ENCODE peak calls at places on chromosome 16, in four cellular contexts. One of them, this sample, is unnamed.

GRCh38 chr16:89711601-89712475 is 8.9 kb downstream of the VPS9D1 start:
- DNase-seq in SJSA1: no peak
- DNase-seq in stomach: peak; percentile 63
- DNase-seq in GM23248: peak; percentile 84
- DNase-seq in this sample: no peak

GRCh38 chr16:56481468-56482112 is 30.2 kb downstream of the OGFOD1 start:
- DNase-seq in SJSA1: no peak
- DNase-seq in stomach: no peak
- DNase-seq in GM23248: peak; percentile 23
- DNase-seq in this sample: no peak

GRCh38 chr16:87062569-87063442 is 254.4 kb downstream of the C16orf95 start:
- DNase-seq in SJSA1: peak; percentile 79
- DNase-seq in stomach: peak; percentile 73
- DNase-seq in GM23248: peak; percentile 82
- DNase-seq in this sample: no peak

GRCh38 chr16:85342348-85342747 is 230.1 kb upstream of the CIBAR2 start:
- DNase-seq in SJSA1: no peak
- DNase-seq in stomach: no peak
- DNase-seq in GM23248: no peak
- DNase-seq in this sample: no peak

GRCh38 chr16:13307861-13308260 is 406.5 kb downstream of the SHISA9 start:
- DNase-seq in SJSA1: no peak
- DNase-seq in stomach: no peak
- DNase-seq in GM23248: no peak
- DNase-seq in this sample: no peak

GRCh38 chr16:539901-540530 is 12.5 kb downstream of the CAPN15 start:
- DNase-seq in SJSA1: peak; percentile 91
- DNase-seq in stomach: no peak
- DNase-seq in GM23248: peak; percentile 31
- DNase-seq in this sample: peak; percentile 41

GRCh38 chr16:52113812-52114211 is 433.1 kb downstream of the TOX3 start:
- DNase-seq in SJSA1: no peak
- DNase-seq in stomach: no peak
- DNase-seq in GM23248: no peak
- DNase-seq in this sample: no peak

GRCh38 chr16:86337581-86338402 is 172.5 kb upstream of the FOXF1 start:
- DNase-seq in SJSA1: no peak
- DNase-seq in stomach: no peak
- DNase-seq in GM23248: peak; percentile 19
- DNase-seq in this sample: no peak

GRCh38 chr16:60073376-60073775 is 1339.3 kb upstream of the GOT2 start:
- DNase-seq in SJSA1: no peak
- DNase-seq in stomach: no peak
- DNase-seq in GM23248: no peak
- DNase-seq in this sample: no peak

GRCh38 chr16:86671486-86672214 is 93.3 kb downstream of the FOXL1 start:
- DNase-seq in SJSA1: peak; percentile 52
- DNase-seq in stomach: no peak
- DNase-seq in GM23248: no peak
- DNase-seq in this sample: no peak

GRCh38 chr16:67386861-67387455 is 6.3 kb downstream of the TPPP3 start:
- DNase-seq in SJSA1: no peak
- DNase-seq in stomach: no peak
- DNase-seq in GM23248: no peak
- DNase-seq in this sample: no peak

GRCh38 chr16:27791404-27791719 is 241.4 kb downstream of the KATNIP start:
- DNase-seq in SJSA1: no peak
- DNase-seq in stomach: no peak
- DNase-seq in GM23248: no peak
- DNase-seq in this sample: no peak

GRCh38 chr16:89216315-89217137 is 977 bp upstream of the ZNF778 start:
- DNase-seq in SJSA1: peak; percentile 71
- DNase-seq in stomach: peak; percentile 82
- DNase-seq in GM23248: peak; percentile 90
- DNase-seq in this sample: peak; percentile 41

GRCh38 chr16:85592700-85593502 is 20.2 kb upstream of the GSE1 start:
- DNase-seq in SJSA1: no peak
- DNase-seq in stomach: no peak
- DNase-seq in GM23248: peak; percentile 75
- DNase-seq in this sample: no peak

GRCh38 chr16:65521685-65522338 is 399.9 kb upstream of the CDH11 start:
- DNase-seq in SJSA1: peak; percentile 67
- DNase-seq in stomach: no peak
- DNase-seq in GM23248: no peak
- DNase-seq in this sample: no peak

GRCh38 chr16:67926181-67926742 is 5.4 kb downstream of the CTRL start:
- DNase-seq in SJSA1: no peak
- DNase-seq in stomach: peak; percentile 63
- DNase-seq in GM23248: no peak
- DNase-seq in this sample: no peak

GRCh38 chr16:64751906-64752305 is 370.0 kb downstream of the CDH11 start:
- DNase-seq in SJSA1: peak; percentile 28
- DNase-seq in stomach: no peak
- DNase-seq in GM23248: peak; percentile 86
- DNase-seq in this sample: peak; percentile 68

GRCh38 chr16:88568710-88569613 is 1.2 kb upstream of the ZC3H18 start:
- DNase-seq in SJSA1: no peak
- DNase-seq in stomach: no peak
- DNase-seq in GM23248: no peak
- DNase-seq in this sample: no peak

GRCh38 chr16:54718376-54718775 is 212.3 kb upstream of the IRX5 start:
- DNase-seq in SJSA1: no peak
- DNase-seq in stomach: no peak
- DNase-seq in GM23248: no peak
- DNase-seq in this sample: no peak

GRCh38 chr16:57061084-57061905 is 31.1 kb upstream of the CPNE2 start:
- DNase-seq in SJSA1: no peak
- DNase-seq in stomach: peak; percentile 32
- DNase-seq in GM23248: peak; percentile 86
- DNase-seq in this sample: no peak

GRCh38 chr16:50861926-50862325 is 120.0 kb downstream of the CYLD start:
- DNase-seq in SJSA1: peak; percentile 84
- DNase-seq in stomach: no peak
- DNase-seq in GM23248: peak; percentile 68
- DNase-seq in this sample: peak; percentile 23

GRCh38 chr16:70429888-70430666 is 8.8 kb downstream of the ST3GAL2 start:
- DNase-seq in SJSA1: no peak
- DNase-seq in stomach: no peak
- DNase-seq in GM23248: no peak
- DNase-seq in this sample: no peak

GRCh38 chr16:22664561-22664997 is 149.4 kb upstream of the HS3ST2 start:
- DNase-seq in SJSA1: no peak
- DNase-seq in stomach: no peak
- DNase-seq in GM23248: no peak
- DNase-seq in this sample: no peak

GRCh38 chr16:1825864-1826690 is 548 bp downstream of the HAGH start:
- DNase-seq in SJSA1: no peak
- DNase-seq in stomach: peak; percentile 63
- DNase-seq in GM23248: peak; percentile 82
- DNase-seq in this sample: peak; percentile 8

GRCh38 chr16:28880589-28880915 is 2.3 kb downstream of the ATP2A1 start:
- DNase-seq in SJSA1: no peak
- DNase-seq in stomach: no peak
- DNase-seq in GM23248: no peak
- DNase-seq in this sample: no peak

GRCh38 chr16:69078073-69078472 is 27.4 kb upstream of the HAS3 start:
- DNase-seq in SJSA1: no peak
- DNase-seq in stomach: no peak
- DNase-seq in GM23248: no peak
- DNase-seq in this sample: no peak

GRCh38 chr16:64453643-64454042 is 668.2 kb downstream of the CDH11 start:
- DNase-seq in SJSA1: no peak
- DNase-seq in stomach: no peak
- DNase-seq in GM23248: no peak
- DNase-seq in this sample: no peak

GRCh38 chr16:88541831-88542230 is 28.4 kb upstream of the ZC3H18 start:
- DNase-seq in SJSA1: no peak
- DNase-seq in stomach: no peak
- DNase-seq in GM23248: no peak
- DNase-seq in this sample: no peak

GRCh38 chr16:82639263-82639662 is 12.5 kb downstream of the CDH13 start:
- DNase-seq in SJSA1: peak; percentile 42
- DNase-seq in stomach: no peak
- DNase-seq in GM23248: no peak
- DNase-seq in this sample: no peak

GRCh38 chr16:49528564-49529150 is 155.1 kb downstream of the C16orf78 start:
- DNase-seq in SJSA1: no peak
- DNase-seq in stomach: no peak
- DNase-seq in GM23248: peak; percentile 22
- DNase-seq in this sample: no peak

GRCh38 chr16:85607331-85607765 is 5.8 kb upstream of the GSE1 start:
- DNase-seq in SJSA1: no peak
- DNase-seq in stomach: peak; percentile 51
- DNase-seq in GM23248: no peak
- DNase-seq in this sample: no peak

GRCh38 chr16:85331685-85332084 is 219.4 kb upstream of the CIBAR2 start:
- DNase-seq in SJSA1: no peak
- DNase-seq in stomach: peak; percentile 52
- DNase-seq in GM23248: no peak
- DNase-seq in this sample: no peak

DNA sequence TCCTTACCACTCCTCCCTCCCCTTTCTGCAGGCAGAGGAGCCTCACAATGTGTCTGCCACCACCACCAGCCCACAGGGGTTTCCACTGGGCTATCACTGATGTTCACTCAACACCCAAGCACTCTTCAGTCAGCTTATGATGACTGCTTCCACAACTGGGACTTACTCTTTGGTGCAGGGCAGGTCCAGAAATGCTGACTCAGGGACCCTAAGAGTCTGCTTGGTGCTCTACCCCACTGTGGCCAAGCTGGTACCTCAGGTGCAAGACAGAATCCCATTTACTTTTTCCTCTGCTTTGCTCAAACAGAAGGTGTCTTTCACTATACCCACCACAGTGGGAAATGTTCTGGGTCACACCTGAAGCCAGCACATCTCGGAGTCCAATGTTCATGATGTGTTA is 40.1 kb downstream of the ZNF267 start:
- DNase-seq in SJSA1: no peak
- DNase-seq in stomach: no peak
- DNase-seq in GM23248: no peak
- DNase-seq in this sample: no peak
- H3K9me3 ChIP-seq in SJSA1: peaks cover 50% of the 10 kb centered on the region
- H3K9me3 ChIP-seq in stomach: peaks cover 99% of the 10 kb centered on the region
- H3K9me3 ChIP-seq in GM23248: peaks cover 32% of the 10 kb centered on the region
- H3K9me3 ChIP-seq in this sample: peaks cover 22% of the 10 kb centered on the region

GRCh38 chr16:14485811-14486519 is 144.1 kb downstream of the PARN start:
- DNase-seq in SJSA1: no peak
- DNase-seq in stomach: no peak
- DNase-seq in GM23248: no peak
- DNase-seq in this sample: no peak
- H3K4me3 ChIP-seq in SJSA1: no peak overlapping the region
- H3K4me3 ChIP-seq in stomach: no peak overlapping the region
- H3K4me3 ChIP-seq in GM23248: peak overlapping the region; percentile 73
- H3K4me3 ChIP-seq in this sample: no peak overlapping the region

DNA sequence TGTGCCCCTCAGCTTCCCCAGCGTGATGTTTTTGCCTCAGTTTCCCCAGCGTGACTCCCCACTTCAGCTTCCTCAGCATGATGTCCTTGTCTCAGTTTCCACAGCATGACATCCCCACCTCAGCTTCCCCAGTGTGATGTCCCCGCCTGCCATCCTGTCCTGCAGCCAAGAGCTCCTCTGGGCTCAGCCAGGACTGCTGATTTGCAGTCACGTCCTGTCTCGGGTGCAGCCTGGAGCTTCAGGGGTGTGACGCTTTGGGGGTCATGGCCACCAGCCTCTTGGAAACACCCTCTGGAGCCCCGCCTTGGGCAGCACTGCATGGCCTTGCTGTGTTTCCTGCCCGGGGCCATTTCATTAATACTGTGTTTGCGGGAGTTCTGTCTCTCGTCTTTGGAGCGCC is 16.5 kb upstream of the NUDT16L1 start:
- DNase-seq in SJSA1: no peak
- DNase-seq in stomach: no peak
- DNase-seq in GM23248: no peak
- DNase-seq in this sample: no peak
- H3K27ac ChIP-seq in SJSA1: no peak overlapping the region
- H3K27ac ChIP-seq in stomach: peak overlapping the region; percentile 29
- H3K27ac ChIP-seq in GM23248: no peak overlapping the region
- H3K27ac ChIP-seq in this sample: no peak overlapping the region

DNA sequence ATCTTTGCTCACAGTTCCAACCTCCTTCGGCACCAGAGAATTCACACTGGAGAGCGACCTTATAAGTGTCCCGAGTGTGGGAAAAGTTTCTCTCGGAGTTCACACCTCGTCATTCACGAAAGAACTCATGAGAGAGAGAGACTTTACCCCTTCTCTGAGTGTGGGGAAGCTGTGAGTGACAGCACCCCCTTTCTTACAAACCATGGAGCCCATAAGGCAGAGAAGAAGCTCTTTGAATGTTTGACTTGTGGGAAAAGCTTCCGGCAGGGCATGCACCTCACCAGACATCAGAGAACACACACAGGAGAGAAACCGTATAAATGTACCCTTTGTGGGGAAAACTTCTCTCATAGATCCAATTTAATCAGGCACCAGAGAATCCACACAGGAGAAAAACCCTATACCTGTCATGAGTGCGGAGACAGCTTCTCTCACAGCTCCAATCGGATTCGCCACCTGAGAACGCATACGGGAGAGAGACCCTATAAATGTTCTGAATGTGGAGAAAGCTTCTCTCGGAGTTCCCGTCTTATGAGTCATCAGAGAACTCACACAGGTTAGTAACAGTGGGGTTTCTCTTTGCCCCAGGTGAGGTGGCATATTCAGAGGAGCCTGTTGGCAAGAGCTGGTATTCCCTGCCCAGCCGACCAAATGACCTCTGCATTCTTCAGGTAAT is 6.8 kb downstream of the ZNF263 start:
- DNase-seq in SJSA1: peak; percentile 18
- DNase-seq in stomach: no peak
- DNase-seq in GM23248: no peak
- DNase-seq in this sample: no peak
- H3K9me3 ChIP-seq in SJSA1: peaks cover 54% of the 10 kb centered on the region
- H3K9me3 ChIP-seq in stomach: peaks cover 100% of the 10 kb centered on the region
- H3K9me3 ChIP-seq in GM23248: no peaks in the 10 kb centered on the region
- H3K9me3 ChIP-seq in this sample: peaks cover 92% of the 10 kb centered on the region

DNA sequence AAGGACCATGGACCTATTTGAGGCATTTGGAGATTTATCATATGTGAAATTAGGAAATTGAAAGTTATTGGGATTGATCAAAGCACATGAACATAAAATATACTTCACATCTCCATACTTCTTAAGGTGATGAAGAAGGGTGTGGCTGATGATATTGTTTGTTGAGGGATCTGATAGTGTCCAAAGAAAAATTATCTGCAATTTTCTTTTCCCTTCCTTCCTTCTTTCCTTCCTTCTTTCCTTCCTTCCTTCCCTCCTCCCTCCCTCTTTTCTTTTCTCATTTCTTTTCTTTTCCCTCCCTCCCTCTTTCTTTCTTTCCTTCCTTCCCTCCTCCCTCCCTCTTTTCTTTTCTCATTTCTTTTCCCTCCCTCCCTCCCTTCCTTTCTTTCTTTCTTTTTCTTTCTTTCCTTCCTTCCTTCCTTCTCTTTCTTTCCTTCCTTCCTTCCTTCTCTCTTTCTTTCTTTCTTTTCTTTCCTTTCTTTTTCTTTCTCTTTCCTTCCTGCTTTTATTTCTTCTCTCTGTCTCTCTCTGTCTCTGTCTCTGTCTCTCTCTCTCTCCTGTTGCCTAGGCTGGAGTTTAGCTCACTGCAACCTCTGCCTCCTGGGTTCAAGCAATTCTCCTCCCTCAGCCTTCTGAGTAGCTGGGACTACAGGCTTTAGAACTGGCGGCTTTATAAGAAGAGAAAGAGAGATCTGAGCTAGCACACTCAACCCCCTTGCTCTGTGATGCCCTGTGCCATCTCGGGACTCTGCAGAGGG is 20.9 kb upstream of the ITPRIPL2 start:
- DNase-seq in SJSA1: no peak
- DNase-seq in stomach: no peak
- DNase-seq in GM23248: no peak
- DNase-seq in this sample: no peak
- H3K4me3 ChIP-seq in SJSA1: no peak overlapping the region
- H3K4me3 ChIP-seq in stomach: no peak overlapping the region
- H3K4me3 ChIP-seq in GM23248: peak overlapping the region; percentile 30
- H3K4me3 ChIP-seq in this sample: no peak overlapping the region

This sample was measured in AG04450.